ENCODE peak calls at places on chromosomes 16 and 17, in four cellular contexts. O, S, Z and J are unnamed samples.

GRCh38 chr17:39175695-39176093 is 9.7 kb upstream of the ARL5C start:
- DNase-seq in O (no peak), S (no peak), Z (no peak), J (no peak)

GRCh38 chr16:50910698-50911025 is 168.8 kb downstream of the CYLD start:
- DNase-seq in O (no peak), S (no peak), Z (no peak), J (no peak)

GRCh38 chr17:2926019-2926650 is 129.9 kb downstream of the RAP1GAP2 start:
- DNase-seq in O (no peak), S (peak; percentile 57), Z (no peak), J (peak; percentile 15)

GRCh38 chr17:74297941-74298340 is 23.9 kb downstream of the DNAI2 start:
- DNase-seq in O (no peak), S (no peak), Z (no peak), J (no peak)

GRCh38 chr16:20073203-20074088 is at the start of gene GPR139:
- DNase-seq in O (peak; percentile 49), S (no peak), Z (no peak), J (no peak)

GRCh38 chr16:19912445-19913305 is 28.0 kb upstream of the GPRC5B start:
- DNase-seq in O (no peak), S (peak; percentile 64), Z (peak; percentile 73), J (no peak)

GRCh38 chr16:51267676-51268075 is 116.6 kb upstream of the SALL1 start:
- DNase-seq in O (no peak), S (no peak), Z (no peak), J (no peak)

GRCh38 chr16:50744911-50745310 is 3.0 kb downstream of the CYLD start:
- DNase-seq in O (no peak), S (peak; percentile 55), Z (no peak), J (no peak)

GRCh38 chr17:82457071-82457789 is 1.3 kb upstream of the NARF start:
- DNase-seq in O (no peak), S (no peak), Z (no peak), J (no peak)

GRCh38 chr16:30874821-30875717 is 18.8 kb downstream of the BCL7C start:
- DNase-seq in O (peak; percentile 87), S (peak; percentile 88), Z (peak; percentile 95), J (peak; percentile 92)

GRCh38 chr16:30870904-30871303 is 23.0 kb downstream of the BCL7C start:
- DNase-seq in O (no peak), S (no peak), Z (no peak), J (no peak)

GRCh38 chr16:30876867-30877266 is 17.0 kb downstream of the BCL7C start:
- DNase-seq in O (no peak), S (no peak), Z (peak; percentile 59), J (no peak)

GRCh38 chr16:30875881-30876791 is 17.7 kb downstream of the BCL7C start:
- DNase-seq in O (no peak), S (peak; percentile 26), Z (peak; percentile 73), J (peak; percentile 92)

DNA sequence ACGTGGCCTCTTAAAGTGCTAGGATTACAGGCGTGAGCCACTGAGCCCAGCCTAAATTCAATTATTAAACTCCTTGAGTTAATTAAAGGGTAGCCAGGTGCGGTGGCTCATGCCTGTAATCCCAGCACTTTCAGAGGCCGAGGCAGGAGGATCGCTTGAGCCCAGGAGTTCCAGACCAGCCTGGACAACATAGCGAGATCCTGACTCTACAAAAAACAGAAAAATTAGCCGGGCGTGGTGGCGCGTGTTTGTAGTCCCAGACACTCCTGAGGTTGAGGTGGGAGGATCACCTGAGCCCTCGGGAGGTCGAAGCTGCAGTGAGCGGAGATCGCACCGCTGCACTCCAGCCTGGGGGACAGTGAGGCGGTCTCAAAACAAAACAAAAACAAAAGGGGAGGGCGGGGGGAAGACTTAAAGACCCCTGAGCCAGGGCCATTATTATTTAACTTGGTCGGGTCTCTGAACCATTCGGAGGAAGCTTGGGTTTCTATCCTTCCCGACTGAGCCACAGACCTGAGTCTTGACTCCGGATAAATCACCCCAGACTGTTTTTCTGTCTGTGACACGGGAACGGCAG is 19.5 kb downstream of the BCL7C start:
- DNase-seq in O (no peak), S (no peak), Z (no peak), J (peak; percentile 75)
- H3K18ac ChIP-seq in O (peak overlapping the region; percentile 99), S (peak overlapping the region; percentile 7), Z (peak overlapping the region; percentile 81), J (peak overlapping the region; percentile 88)

GRCh38 chr17:40287159-40287493 is 553 bp upstream of the CDC6 start:
- DNase-seq in O (no peak), S (no peak), Z (no peak), J (no peak)
- H4K8ac ChIP-seq in O (no peak overlapping the region), S (peak overlapping the region; percentile 96), Z (no peak overlapping the region), J (peak overlapping the region; percentile 70)

GRCh38 chr17:37848690-37849616 is 75.3 kb upstream of the TBC1D3K start:
- DNase-seq in O (no peak), S (peak; percentile 96), Z (peak; percentile 77), J (peak; percentile 43)
- H3K18ac ChIP-seq in O (no peak overlapping the region), S (no peak overlapping the region), Z (no peak overlapping the region), J (no peak overlapping the region)

GRCh38 chr17:63452979-63453551 is 7.0 kb upstream of the CYB561 start:
- DNase-seq in O (no peak), S (no peak), Z (no peak), J (no peak)
- H4K8ac ChIP-seq in O (no peak overlapping the region), S (no peak overlapping the region), Z (no peak overlapping the region), J (no peak overlapping the region)

GRCh38 chr17:60524463-60525346 is 1.3 kb downstream of the APPBP2 start:
- DNase-seq in O (no peak), S (peak; percentile 37), Z (no peak), J (no peak)
- H3K18ac ChIP-seq in O (no peak overlapping the region), S (peak overlapping the region; percentile 91), Z (no peak overlapping the region), J (no peak overlapping the region)

DNA sequence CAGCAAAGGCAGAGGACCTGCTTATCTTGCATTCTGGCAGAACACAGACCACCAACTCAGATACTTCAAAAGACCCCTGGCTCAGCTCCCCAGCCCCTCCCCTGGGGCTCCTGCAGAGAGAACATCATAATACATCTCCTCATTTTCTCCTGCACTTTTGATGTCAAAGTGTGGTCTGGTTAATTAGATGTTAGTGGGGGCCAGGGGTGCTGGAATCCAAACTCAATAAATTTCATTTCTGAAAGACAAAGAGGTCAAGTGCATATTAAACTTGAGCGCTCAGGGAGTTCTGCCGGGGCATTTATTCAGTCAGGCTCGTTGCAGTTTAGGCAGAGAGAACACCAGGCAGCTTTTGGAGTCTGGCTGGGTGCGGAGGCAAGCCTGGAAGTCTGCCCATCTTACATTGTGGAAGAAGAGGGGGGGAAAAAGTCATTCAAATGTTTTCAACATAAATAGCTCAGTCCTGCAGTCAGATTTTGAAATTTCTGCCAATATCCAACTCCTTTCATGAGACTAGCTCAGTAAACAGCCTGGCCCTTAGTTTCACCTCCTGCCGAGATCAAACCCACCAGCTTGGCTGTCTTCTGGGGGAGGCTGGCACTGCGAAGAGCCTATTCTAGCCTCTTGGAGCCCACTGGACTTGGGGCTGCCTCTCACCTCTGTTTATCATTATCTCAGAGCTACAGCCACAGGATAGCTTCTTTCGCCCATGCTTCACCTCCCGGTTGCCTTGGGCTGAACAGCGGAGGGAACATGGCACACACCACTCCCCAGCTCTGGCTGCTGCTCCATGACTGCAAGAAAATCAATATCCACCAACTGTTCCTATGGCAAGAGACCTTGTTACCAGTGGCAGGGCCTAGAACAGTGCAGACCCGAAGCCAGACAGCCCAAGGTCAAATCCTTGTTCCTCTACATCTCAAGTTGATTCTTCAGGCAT is 177.4 kb upstream of the CDH5 start:
- DNase-seq in O (no peak), S (peak; percentile 74), Z (no peak), J (no peak)
- H4K8ac ChIP-seq in O (no peak overlapping the region), S (peak overlapping the region; percentile 71), Z (no peak overlapping the region), J (no peak overlapping the region)

DNA sequence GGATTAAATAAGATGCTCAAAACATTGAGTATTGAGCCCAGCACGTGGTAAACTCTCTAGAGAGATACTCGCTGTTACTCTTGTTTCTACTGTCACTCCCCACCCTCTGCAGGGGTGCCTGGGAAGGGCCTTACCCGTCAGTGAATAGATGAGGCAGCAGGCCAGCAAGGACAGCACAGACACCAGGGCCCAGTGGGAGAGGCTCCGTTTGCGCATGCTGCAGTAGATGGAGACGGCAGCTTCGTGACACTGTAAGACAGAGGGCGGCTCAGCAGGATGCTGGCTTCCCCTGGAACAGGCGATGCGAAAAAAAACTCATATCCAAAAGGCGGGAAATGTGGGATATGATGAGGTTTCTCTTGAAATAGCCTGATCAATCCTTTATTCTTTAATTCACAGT is 20.0 kb downstream of the SLC38A8 start:
- DNase-seq in O (no peak), S (no peak), Z (no peak), J (no peak)
- H3K18ac ChIP-seq in O (peak overlapping the region; percentile 40), S (no peak overlapping the region), Z (no peak overlapping the region), J (no peak overlapping the region)

DNA sequence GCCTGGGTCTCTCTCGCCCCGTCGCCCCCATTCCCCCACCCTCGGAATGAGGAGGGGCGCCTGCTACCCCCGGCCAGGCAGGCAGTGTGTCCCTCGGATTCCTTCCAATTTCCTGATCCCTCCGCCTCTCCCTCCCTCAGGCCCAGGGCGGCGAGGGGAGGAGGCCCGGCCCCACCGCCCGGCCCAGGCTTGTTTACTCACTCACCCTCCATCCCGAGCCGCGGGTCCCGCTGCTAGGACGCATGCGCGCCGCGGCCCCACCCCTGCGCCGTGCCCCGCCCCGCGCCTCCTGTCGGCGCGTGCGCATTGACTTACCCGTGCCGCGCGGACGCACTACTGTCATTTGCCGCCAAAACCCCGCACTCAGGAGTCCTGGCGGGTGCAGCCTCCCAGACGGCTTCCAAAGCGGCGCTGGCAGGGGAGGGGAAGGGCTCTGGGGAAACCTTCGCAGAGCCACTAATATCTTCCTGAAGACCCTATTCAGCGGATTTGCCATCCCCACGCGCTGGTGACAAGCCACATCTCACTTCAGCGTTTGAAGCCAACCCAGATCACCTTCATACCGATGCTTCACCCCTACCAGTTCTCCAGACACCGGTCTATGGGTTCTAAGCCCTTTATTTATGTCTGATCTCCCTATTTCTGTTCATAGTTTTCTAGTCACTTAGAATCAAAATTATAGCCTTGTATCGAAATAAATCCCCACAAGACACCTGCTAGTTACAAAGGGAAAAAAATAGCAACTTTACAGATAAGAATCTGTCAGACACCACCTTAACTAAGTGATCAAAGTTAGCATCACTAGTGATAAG is at the start of gene EZH1:
- DNase-seq in O (peak; percentile 93), S (peak; percentile 86), Z (peak; percentile 97), J (peak; percentile 97)
- H4K8ac ChIP-seq in O (no peak within 1 kb of the TSS), S (peak within 1 kb of the TSS; percentile 91), Z (no peak within 1 kb of the TSS), J (peak within 1 kb of the TSS; percentile 81)